ENCODE peak calls at places on chromosomes 1 and 21, in eight cellular contexts. Y, S, E, B, A, F, J and L are unnamed samples.

GRCh38 chr1:201606581-201606980 is 67.7 kb downstream of the NAV1 start:
- DNase-seq in F (no peak), Y (no peak), J (no peak), A (no peak), E (no peak), B (no peak), S (no peak), L (no peak)

GRCh38 chr21:26115899-26116298 is 54.7 kb downstream of the APP start:
- DNase-seq in B (no peak), Y (no peak), F (no peak), S (no peak), J (no peak), A (no peak), E (no peak), L (no peak)

GRCh38 chr1:26360051-26360806 is 6.3 kb upstream of the CRYBG2 start:
- DNase-seq in A (no peak), J (no peak), S (no peak), Y (no peak), B (no peak), E (no peak), F (no peak), L (no peak)

GRCh38 chr1:153534226-153534932 is 1.4 kb downstream of the S100A6 start:
- DNase-seq in F (no peak), B (no peak), A (no peak), Y (no peak), S (no peak), E (no peak), J (no peak), L (no peak)

GRCh38 chr1:155192346-155193274 is 15.1 kb downstream of the THBS3 start:
- DNase-seq in F (no peak), J (no peak), B (no peak), E (no peak), S (peak), Y (no peak), A (no peak), L (no peak)

GRCh38 chr1:53207726-53208125 is 11.1 kb downstream of the CPT2 start:
- DNase-seq in B (no peak), Y (no peak), F (no peak), E (no peak), J (no peak), A (no peak), S (no peak), L (no peak)

GRCh38 chr1:230978491-230979388 is at the start of the genes ARV1 and TTC13:
- DNase-seq in B (peak), Y (peak), J (peak), S (peak), A (peak), E (peak), F (peak), L (peak)

GRCh38 chr1:200245492-200245891 is 164.3 kb downstream of the ZNF281 start:
- DNase-seq in E (no peak), J (peak), S (no peak), F (no peak), Y (peak), B (no peak), A (no peak), L (no peak)

GRCh38 chr1:30760596-30761311 is 3.2 kb upstream of the LAPTM5 start:
- DNase-seq in S (no peak), E (peak), F (no peak), J (no peak), B (no peak), A (no peak), Y (no peak), L (no peak)

GRCh38 chr1:192580351-192580962 is 4.9 kb downstream of the RGS1 start:
- DNase-seq in J (no peak), Y (no peak), E (peak), B (no peak), A (peak), S (no peak), F (no peak), L (no peak)

GRCh38 chr1:201355471-201355870 is 22.0 kb downstream of the TNNT2 start:
- DNase-seq in B (no peak), F (no peak), A (no peak), E (no peak), J (no peak), Y (no peak), S (no peak), L (no peak)

GRCh38 chr1:51690285-51690961 is 73.5 kb downstream of the OSBPL9 start:
- DNase-seq in F (no peak), Y (no peak), E (no peak), J (no peak), B (no peak), S (no peak), A (no peak), L (peak)

GRCh38 chr1:168991667-168992475 is 114.6 kb upstream of the ATP1B1 start:
- DNase-seq in Y (no peak), J (no peak), B (no peak), S (no peak), A (no peak), E (no peak), F (no peak), L (peak)

GRCh38 chr21:45516671-45517151 is 25.5 kb downstream of the SLC19A1 start:
- DNase-seq in J (peak), Y (no peak), E (no peak), A (no peak), B (no peak), S (no peak), F (peak), L (no peak)

GRCh38 chr21:14012409-14012808 is 198.3 kb downstream of the LIPI start:
- DNase-seq in B (no peak), Y (no peak), S (no peak), F (no peak), J (no peak), A (no peak), E (no peak), L (no peak)

GRCh38 chr1:248618878-248619277 is 16.0 kb downstream of the OR2T11 start:
- DNase-seq in E (peak), A (peak), F (peak), Y (no peak), B (no peak), J (peak), S (peak), L (no peak)

GRCh38 chr1:237111807-237112206 is 69.8 kb downstream of the RYR2 start:
- DNase-seq in J (no peak), Y (no peak), E (no peak), A (no peak), F (no peak), S (no peak), B (no peak), L (no peak)

GRCh38 chr21:26097475-26097874 is 73.1 kb downstream of the APP start:
- DNase-seq in S (no peak), Y (no peak), B (no peak), E (no peak), A (no peak), F (no peak), J (no peak), L (no peak)

GRCh38 chr1:14296795-14297194 is 301.7 kb upstream of the KAZN start:
- DNase-seq in S (no peak), A (no peak), E (no peak), J (no peak), F (no peak), B (no peak), Y (no peak), L (no peak)

GRCh38 chr1:116699605-116700004 is 32.1 kb upstream of the IGSF3 start:
- DNase-seq in A (no peak), E (no peak), Y (no peak), F (no peak), B (no peak), S (no peak), J (no peak), L (no peak)

GRCh38 chr1:119008483-119009299 is 20.5 kb upstream of the TBX15 start:
- DNase-seq in E (peak), Y (no peak), F (no peak), S (no peak), B (peak), A (peak), J (no peak), L (no peak)

GRCh38 chr1:204731509-204731908 is 46.0 kb upstream of the LRRN2 start:
- DNase-seq in A (no peak), J (no peak), B (peak), F (no peak), S (no peak), E (no peak), Y (no peak), L (no peak)

GRCh38 chr1:157597959-157598667 is at the start of gene FCRL4:
- DNase-seq in S (no peak), E (peak), J (no peak), F (no peak), A (no peak), B (no peak), Y (no peak), L (no peak)

GRCh38 chr1:2375923-2376260 is 15.5 kb downstream of the MORN1 start:
- DNase-seq in A (no peak), Y (no peak), F (no peak), S (no peak), E (no peak), B (no peak), J (no peak), L (no peak)

GRCh38 chr1:178500936-178501554 is 4.3 kb upstream of the CLEC20A start:
- DNase-seq in J (no peak), A (no peak), F (no peak), E (no peak), B (peak), S (no peak), Y (no peak), L (no peak)

GRCh38 chr1:99481391-99481996 is 164.4 kb upstream of the PALMD start:
- DNase-seq in Y (peak), J (no peak), A (peak), B (no peak), E (peak), S (peak), F (no peak), L (no peak)

GRCh38 chr1:18353528-18353927 is 127.2 kb upstream of the KLHDC7A start:
- DNase-seq in Y (no peak), B (no peak), S (no peak), A (no peak), F (no peak), E (no peak), J (no peak), L (no peak)

GRCh38 chr1:29824478-29825273 is 588.4 kb downstream of the PTPRU start:
- DNase-seq in F (no peak), A (no peak), J (no peak), S (peak), E (no peak), Y (no peak), B (peak), L (no peak)

GRCh38 chr1:11138952-11139351 is 39.3 kb upstream of the EXOSC10 start:
- DNase-seq in B (no peak), J (no peak), S (no peak), E (no peak), F (no peak), Y (no peak), A (no peak), L (no peak)
- H3K27ac ChIP-seq in B (no peak), J (no peak), S (no peak), E (no peak), F (peak), Y (peak), A (peak), L (peak)

DNA sequence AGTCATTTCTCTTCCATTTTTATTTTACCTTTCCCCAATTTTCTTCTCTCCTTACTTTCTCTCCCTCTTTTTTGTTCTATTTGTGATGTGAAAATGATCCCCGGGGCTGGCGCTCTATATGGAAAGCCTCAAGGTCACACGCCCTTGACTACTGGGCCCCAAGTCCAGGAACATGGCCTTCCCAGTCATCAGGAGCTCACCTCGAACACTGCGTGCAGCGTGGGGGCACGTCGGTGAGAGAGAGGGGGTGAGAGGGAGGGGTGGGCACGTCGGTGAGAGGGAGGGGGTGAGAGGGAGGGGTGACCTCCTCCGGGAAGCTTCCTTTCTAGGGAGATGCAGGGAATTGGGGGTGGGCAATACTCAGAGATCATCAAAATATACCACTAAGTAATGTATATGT is 94.6 kb upstream of the TMPRSS2 start:
- DNase-seq in B (no peak), A (no peak), J (no peak), Y (no peak), E (no peak), S (no peak), F (no peak), L (no peak)
- H3K27ac ChIP-seq in B (no peak), A (no peak), J (no peak), Y (no peak), E (no peak), S (no peak), F (no peak), L (no peak)

GRCh38 chr1:4375812-4376211 is 278.6 kb upstream of the AJAP1 start:
- DNase-seq in A (no peak), F (no peak), S (no peak), J (no peak), E (no peak), Y (no peak), B (no peak), L (no peak)
- H3K27ac ChIP-seq in A (no peak), F (no peak), S (no peak), J (no peak), E (no peak), Y (no peak), B (no peak), L (no peak)

DNA sequence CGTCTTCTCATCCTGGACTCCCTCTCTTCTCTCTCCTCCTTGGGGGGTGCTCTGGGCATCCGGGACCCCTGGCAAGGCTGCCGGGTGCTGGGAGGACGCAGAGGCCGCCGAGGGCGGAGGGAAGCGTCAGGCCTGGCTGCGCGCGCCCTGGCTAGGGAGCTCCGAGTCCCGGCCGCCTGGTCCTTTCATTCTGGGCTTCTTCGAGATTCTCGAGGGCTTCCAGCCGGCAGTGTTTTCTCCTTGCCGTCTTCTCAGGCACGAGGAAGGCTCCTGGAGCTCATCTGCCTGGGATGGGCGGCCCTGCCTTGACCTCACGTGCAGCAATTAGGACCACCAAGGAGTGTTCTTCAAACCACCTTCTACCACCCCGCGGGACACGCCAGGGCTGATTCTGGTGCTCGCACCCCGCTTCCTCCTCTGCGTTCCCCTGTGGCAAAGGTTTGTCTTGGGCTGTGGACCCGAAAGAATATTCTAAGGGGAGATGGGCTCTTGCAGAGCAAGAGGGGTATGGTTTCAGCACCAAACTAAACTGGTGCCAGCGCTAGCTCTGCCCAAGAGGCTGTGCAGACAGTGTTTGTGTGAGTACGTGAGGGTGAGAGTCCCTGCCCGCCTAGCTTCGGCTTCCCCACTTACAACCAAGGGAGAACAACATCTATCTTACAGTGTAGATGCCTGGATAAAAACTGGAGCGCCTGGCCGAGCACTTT is 36.5 kb downstream of the PIK3CD start:
- DNase-seq in Y (no peak), J (peak), A (no peak), S (no peak), E (no peak), F (no peak), B (no peak), L (no peak)
- H3K27ac ChIP-seq in Y (no peak), J (no peak), A (peak), S (no peak), E (no peak), F (no peak), B (no peak), L (peak)